ENCODE peak calls at places on chromosomes 11 and 22, in four cellular contexts. J is mammary epithelial cell, M is fibroblast of lung, Z is endothelial cell of umbilical vein. E is an unnamed sample.

GRCh38 chr11:92399702-92400101 is 175.1 kb downstream of the FAT3 start:
- DNase-seq in J (no peak), M (no peak), Z (no peak), E (peak)

GRCh38 chr22:19876941-19877625 is 22.4 kb upstream of the GNB1L start:
- DNase-seq in J (no peak), M (no peak), Z (no peak), E (no peak)

GRCh38 chr22:36486619-36487384 is 5.4 kb upstream of the TXN2 start:
- DNase-seq in J (peak), M (peak), Z (peak), E (peak)

GRCh38 chr11:42175203-42175602 is 715.8 kb upstream of the LRRC4C start:
- DNase-seq in J (peak), M (peak), Z (no peak), E (no peak)

GRCh38 chr11:134438533-134438932 is 26.5 kb upstream of the B3GAT1 start:
- DNase-seq in J (no peak), M (no peak), Z (no peak), E (no peak)

GRCh38 chr22:50191041-50191740 is 5.5 kb downstream of the TRABD start:
- DNase-seq in J (no peak), M (no peak), Z (no peak), E (no peak)

GRCh38 chr22:28570697-28571373 is 108.8 kb downstream of the TTC28 start:
- DNase-seq in J (no peak), M (peak), Z (peak), E (no peak)

GRCh38 chr11:112786886-112787530 is 174.2 kb upstream of the NCAM1 start:
- DNase-seq in J (no peak), M (no peak), Z (no peak), E (no peak)

GRCh38 chr11:8917157-8917820 is 6.3 kb downstream of the AKIP1 start:
- DNase-seq in J (peak), M (peak), Z (peak), E (peak)

GRCh38 chr22:30029512-30029911 is 50.8 kb upstream of the HORMAD2 start:
- DNase-seq in J (no peak), M (no peak), Z (no peak), E (no peak)

GRCh38 chr11:11074686-11075370 is 217.0 kb upstream of the ZBED5 start:
- DNase-seq in J (no peak), M (no peak), Z (no peak), E (no peak)

GRCh38 chr11:82547163-82547560 is 186.5 kb downstream of the FAM181B start:
- DNase-seq in J (no peak), M (no peak), Z (no peak), E (no peak)

GRCh38 chr22:23282089-23282501 is 101.8 kb downstream of the BCR start:
- DNase-seq in J (peak), M (peak), Z (peak), E (peak)

GRCh38 chr11:123590296-123590912 is 64.0 kb downstream of the SCN3B start:
- DNase-seq in J (peak), M (peak), Z (peak), E (no peak)

GRCh38 chr11:73270089-73270854 is 1.9 kb upstream of the P2RY6 start:
- DNase-seq in J (no peak), M (no peak), Z (no peak), E (no peak)

GRCh38 chr11:69274531-69275016 is 19.4 kb upstream of the MYEOV start:
- DNase-seq in J (peak), M (no peak), Z (no peak), E (no peak)

DNA sequence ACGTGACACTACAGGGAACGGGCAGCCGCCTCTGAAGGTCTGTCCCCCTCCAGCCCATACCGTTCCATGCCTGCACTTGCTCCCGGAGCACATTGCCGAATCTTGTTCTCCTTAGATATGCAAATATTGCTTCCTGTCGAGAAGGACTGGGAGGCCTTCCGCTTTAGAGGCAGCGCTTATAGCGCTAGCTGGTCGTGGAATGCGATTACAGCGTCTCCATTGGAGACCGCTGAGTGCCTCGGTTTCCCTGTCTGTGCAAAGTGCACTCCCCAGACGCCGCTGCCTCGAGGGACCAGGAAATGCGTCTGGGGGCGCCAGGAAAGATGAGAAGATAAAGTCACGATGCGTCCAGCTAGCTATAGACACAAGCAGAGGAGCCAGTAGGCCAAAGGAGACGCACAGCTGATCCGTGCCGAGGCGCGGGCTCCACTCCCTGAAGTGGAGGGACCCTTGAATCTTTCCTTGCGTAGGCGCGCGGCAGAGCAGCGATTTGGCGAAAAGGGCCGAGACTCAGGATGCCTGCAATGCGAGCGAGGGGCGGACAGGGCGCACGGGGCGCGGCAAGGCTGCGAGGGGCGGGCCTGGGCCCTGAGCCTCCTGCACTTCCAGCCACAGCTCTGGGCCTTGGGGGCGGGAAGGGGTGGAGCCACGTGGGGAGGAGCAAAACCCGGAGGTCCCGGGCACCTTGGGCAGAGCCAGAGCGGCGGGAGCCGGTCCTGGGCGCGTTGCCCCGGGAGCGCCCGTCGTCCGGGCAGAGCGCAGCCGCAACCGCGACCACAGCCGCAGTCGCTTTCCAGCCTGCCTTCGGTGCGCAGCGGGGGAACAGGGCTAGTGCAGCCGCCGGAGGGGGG is at the start of gene RASSF10:
- DNase-seq in J (peak), M (no peak), Z (peak), E (peak)
- TF ChIP-seq EZH2 in J (no peak), M (peak), Z (no peak), E (peak)

DNA sequence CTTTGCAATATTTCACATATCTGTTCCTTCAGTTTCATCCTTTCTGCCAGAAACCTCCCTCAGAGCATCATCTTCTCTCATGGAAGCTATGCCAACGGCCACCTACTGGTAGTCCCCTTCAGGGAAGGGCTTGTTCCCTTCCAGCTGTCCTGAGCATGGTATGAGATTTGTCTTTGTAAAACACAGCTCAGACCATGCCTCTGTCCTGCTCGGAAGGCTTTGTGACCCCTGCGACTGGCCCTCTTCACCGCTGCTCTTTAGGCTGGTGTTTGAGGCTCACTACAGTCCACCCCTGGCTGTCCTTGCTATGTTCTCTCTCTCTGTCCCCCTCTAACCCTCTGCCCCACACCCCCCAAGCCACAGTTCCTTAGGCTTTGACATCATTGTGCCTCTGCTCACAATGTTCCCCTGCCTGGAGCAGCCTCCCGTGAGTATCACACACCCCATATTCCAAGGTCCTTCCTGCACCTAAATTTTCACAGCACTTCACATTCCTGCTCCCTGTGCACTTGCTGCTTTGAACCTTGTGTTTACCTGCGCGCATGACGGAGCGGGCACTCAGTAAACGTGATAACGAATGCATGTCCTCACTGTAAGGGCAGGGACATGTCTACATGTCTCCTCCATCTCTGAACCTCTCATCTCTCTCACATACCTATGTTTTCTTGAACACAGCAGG is 24.0 kb upstream of the ACER3 start:
- DNase-seq in J (no peak), M (no peak), Z (no peak), E (no peak)
- H3K4me3 ChIP-seq in J (no peak), M (no peak), Z (no peak), E (no peak)

GRCh38 chr11:31817621-31818493 is 6.7 kb upstream of the PAX6 start:
- DNase-seq in J (no peak), M (no peak), Z (no peak), E (peak)
- TF ChIP-seq EZH2 in J (no peak), M (peak), Z (peak), E (peak)

GRCh38 chr11:46048198-46048597 is 73.1 kb downstream of the PHF21A start:
- DNase-seq in J (no peak), M (no peak), Z (no peak), E (no peak)

GRCh38 chr11:46047520-46047919 is 73.7 kb downstream of the PHF21A start:
- DNase-seq in J (peak), M (no peak), Z (no peak), E (peak)

GRCh38 chr11:46039990-46040389 is 81.3 kb downstream of the PHF21A start:
- DNase-seq in J (no peak), M (peak), Z (no peak), E (no peak)

GRCh38 chr11:46049325-46049860 is 71.9 kb downstream of the PHF21A start:
- DNase-seq in J (no peak), M (no peak), Z (no peak), E (peak)

DNA sequence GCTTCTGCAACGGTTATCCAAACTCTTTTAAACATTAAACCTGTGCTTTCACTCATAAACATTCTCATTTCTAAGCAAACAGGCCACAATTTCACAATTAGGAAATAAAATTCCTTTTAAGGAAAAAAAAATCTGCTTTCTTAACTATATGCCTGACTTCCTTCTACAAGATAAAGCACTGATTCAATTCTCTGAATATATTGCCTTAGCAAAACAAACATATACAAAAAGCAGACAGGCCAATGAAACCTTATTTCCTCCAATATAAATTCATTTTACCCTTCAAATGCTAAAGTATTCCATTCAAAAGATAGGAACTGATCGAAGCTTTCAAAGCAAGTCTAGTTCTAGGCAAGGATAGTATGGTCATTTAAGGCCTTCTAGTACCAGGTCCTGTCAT is 76.7 kb downstream of the PHF21A start:
- DNase-seq in J (no peak), M (no peak), Z (no peak), E (no peak)
- H3K4me3 ChIP-seq in J (no peak), M (no peak), Z (no peak), E (no peak)

DNA sequence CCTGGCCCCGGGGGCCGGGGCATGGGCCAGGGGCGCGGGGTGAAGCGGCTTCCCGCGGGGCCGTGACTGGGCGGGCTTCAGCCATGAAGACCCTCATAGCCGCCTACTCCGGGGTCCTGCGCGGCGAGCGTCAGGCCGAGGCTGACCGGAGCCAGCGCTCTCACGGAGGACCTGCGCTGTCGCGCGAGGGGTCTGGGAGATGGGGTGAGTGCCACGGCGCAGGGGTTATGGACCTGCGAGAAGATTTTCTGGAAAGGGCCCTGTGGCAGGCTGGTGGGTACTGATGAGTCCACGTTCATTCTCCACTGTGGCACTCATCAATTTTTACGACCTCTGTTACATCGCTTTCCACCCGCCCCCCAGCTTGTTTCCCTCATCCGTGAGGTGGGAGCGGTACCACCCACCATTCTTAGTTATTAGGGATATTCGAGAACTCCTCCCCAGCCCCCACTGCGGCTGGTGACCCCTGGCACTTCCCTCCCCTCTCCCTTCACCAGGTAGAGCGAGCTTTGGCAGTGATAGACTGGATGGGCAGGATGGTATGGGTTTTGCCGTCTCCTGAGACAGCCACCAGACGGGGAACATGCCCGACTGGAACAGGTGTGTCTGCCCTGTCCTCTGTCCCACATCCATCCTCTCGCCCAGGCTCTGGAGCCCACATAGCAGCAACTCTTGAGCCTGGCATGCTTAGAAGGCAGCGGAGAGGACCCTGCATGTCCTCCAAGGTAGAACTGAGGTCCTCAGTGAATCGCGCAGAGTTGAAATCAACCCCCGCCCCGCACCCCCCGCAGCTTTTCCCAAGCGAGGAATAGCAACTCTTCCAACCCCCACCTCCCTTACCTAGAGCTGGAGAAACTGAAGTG is 562 bp downstream of the DGAT2 start:
- DNase-seq in J (no peak), M (no peak), Z (no peak), E (no peak)
- TF ChIP-seq EZH2 in J (no peak), M (peak), Z (peak), E (no peak)

DNA sequence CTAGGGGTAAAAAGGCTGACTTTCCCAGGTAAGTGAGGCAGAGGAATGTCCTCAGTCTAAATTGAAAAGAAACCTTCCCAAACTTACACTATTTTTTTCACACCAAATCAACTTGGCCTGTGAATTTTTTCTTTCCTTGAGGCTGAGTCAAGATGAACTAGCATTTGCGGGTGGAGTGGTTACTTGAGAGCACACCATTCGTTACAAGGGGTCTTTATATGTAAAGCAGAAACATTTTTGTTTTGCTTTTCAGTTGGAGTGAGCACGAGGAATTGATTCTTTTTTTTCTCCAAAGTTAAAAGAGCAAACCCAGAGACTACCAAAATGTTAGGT is 36.4 kb downstream of the MAML2 start:
- DNase-seq in J (no peak), M (no peak), Z (no peak), E (no peak)
- H3K4me3 ChIP-seq in J (no peak), M (peak), Z (no peak), E (peak)

E was measured in A673.